ENCODE peak calls at places on chromosomes 4 and X, in six cellular contexts. N is NCI-H2029 treated with DMSO at 0.1 percent for 48 hours; U is CD8-positive, alpha-beta T cell; P is mammary epithelial cell; R is astrocyte; B is right atrium auricular region. O is an unnamed sample.

GRCh38 chr4:87532907-87533306 is 3.7 kb upstream of the SPARCL1 start:
- DNase-seq in N (no peak), U (no peak), P (no peak), R (no peak), B (no peak), O (peak)

GRCh38 chr4:118361192-118361591 is 8.4 kb upstream of the PRSS12 start:
- DNase-seq in N (no peak), U (no peak), P (no peak), R (no peak), B (no peak), O (no peak)

GRCh38 chr4:149975172-149975571 is 103.1 kb upstream of the DCLK2 start:
- DNase-seq in N (no peak), U (no peak), P (no peak), R (no peak), B (no peak), O (no peak)

GRCh38 chrX:72060196-72060974 is 71.3 kb downstream of the RTL5 start:
- DNase-seq in N (no peak), U (no peak), P (no peak), R (no peak), B (no peak), O (no peak)

GRCh38 chr4:27791640-27792039 is 931.0 kb downstream of the STIM2 start:
- DNase-seq in N (no peak), U (no peak), P (peak), R (peak), B (no peak), O (no peak)

GRCh38 chrX:24879679-24880078 is 136.1 kb downstream of the ARX start:
- DNase-seq in N (no peak), U (no peak), P (no peak), R (no peak), B (no peak), O (no peak)

GRCh38 chr4:8830056-8830455 is 41.6 kb downstream of the HMX1 start:
- DNase-seq in N (no peak), U (no peak), P (no peak), R (no peak), B (peak), O (no peak)

GRCh38 chr4:152696764-152697250 is 17.0 kb upstream of the TMEM154 start:
- DNase-seq in N (no peak), U (peak), P (peak), R (peak), B (no peak), O (peak)

GRCh38 chrX:109943740-109944092 is 59.2 kb upstream of the TMEM164 start:
- DNase-seq in N (no peak), U (no peak), P (no peak), R (no peak), B (no peak), O (no peak)

GRCh38 chr4:7539659-7540058 is 104.9 kb upstream of the PSAPL1 start:
- DNase-seq in N (peak), U (peak), P (no peak), R (no peak), B (no peak), O (no peak)

GRCh38 chrX:103215768-103216085 is 819 bp downstream of the BEX4 start:
- DNase-seq in N (no peak), U (no peak), P (no peak), R (no peak), B (no peak), O (no peak)

GRCh38 chrX:52923781-52924241 is 26.7 kb downstream of the FAM156B start:
- DNase-seq in N (no peak), U (no peak), P (peak), R (peak), B (peak), O (peak)

GRCh38 chrX:51404445-51404844 is 71.8 kb downstream of the NUDT10 start:
- DNase-seq in N (no peak), U (no peak), P (no peak), R (no peak), B (no peak), O (no peak)

GRCh38 chr4:86033171-86033570 is 326.7 kb downstream of the MAPK10 start:
- DNase-seq in N (no peak), U (no peak), P (no peak), R (peak), B (peak), O (peak)

GRCh38 chr4:137576437-137576836 is 44.1 kb upstream of the PCDH18 start:
- DNase-seq in N (no peak), U (no peak), P (no peak), R (no peak), B (no peak), O (no peak)

GRCh38 chr4:11451720-11452119 is 23.0 kb upstream of the HS3ST1 start:
- DNase-seq in N (no peak), U (no peak), P (peak), R (no peak), B (no peak), O (peak)

GRCh38 chrX:139554991-139555675 is 24.6 kb downstream of the F9 start:
- DNase-seq in N (no peak), U (no peak), P (no peak), R (no peak), B (no peak), O (no peak)

GRCh38 chr4:164765096-164765495 is 11.2 kb downstream of the SMIM31 start:
- DNase-seq in N (no peak), U (no peak), P (no peak), R (no peak), B (no peak), O (no peak)

GRCh38 chr4:53541577-53542206 is 49.6 kb downstream of the LNX1 start:
- DNase-seq in N (no peak), U (no peak), P (peak), R (peak), B (no peak), O (peak)

GRCh38 chrX:16825306-16826035 is 39.2 kb downstream of the TXLNG start:
- DNase-seq in N (no peak), U (no peak), P (peak), R (peak), B (no peak), O (no peak)

GRCh38 chr4:3193531-3194203 is 55.3 kb upstream of the MSANTD1 start:
- DNase-seq in N (no peak), U (no peak), P (no peak), R (no peak), B (no peak), O (peak)

GRCh38 chrX:9586992-9587392 is 122.1 kb downstream of the TBL1X start:
- DNase-seq in N (no peak), U (no peak), P (no peak), R (no peak), B (no peak), O (no peak)

GRCh38 chr4:153206534-153206933 is 2.3 kb downstream of the TRIM2 start:
- DNase-seq in N (no peak), U (no peak), P (no peak), R (no peak), B (no peak), O (no peak)

GRCh38 chrX:120242807-120243206 is 7.8 kb upstream of the ZBTB33 start:
- DNase-seq in N (no peak), U (no peak), P (no peak), R (no peak), B (no peak), O (no peak)

GRCh38 chr4:145619639-145619996 is 433 bp downstream of the MMAA start:
- DNase-seq in N (no peak), U (no peak), P (peak), R (peak), B (peak), O (peak)

GRCh38 chr4:16532240-16532990 is 306.1 kb upstream of the TAPT1 start:
- DNase-seq in N (no peak), U (no peak), P (peak), R (peak), B (peak), O (peak)

GRCh38 chr4:763922-764321 is 58.3 kb downstream of the PCGF3 start:
- DNase-seq in N (no peak), U (no peak), P (no peak), R (no peak), B (no peak), O (no peak)

GRCh38 chr4:40418430-40419230 is 83.5 kb downstream of the CHRNA9 start:
- DNase-seq in N (no peak), U (no peak), P (no peak), R (no peak), B (no peak), O (peak)

GRCh38 chr4:163157157-163157556 is 9.5 kb downstream of the NAF1 start:
- DNase-seq in N (no peak), U (no peak), P (peak), R (peak), B (no peak), O (no peak)

O was measured in renal cortical epithelial cell.